ENCODE peak calls at places on chromosomes 7 and 10, in eight cellular contexts. X is PC-3, J is OCI-LY7, R is WTC11, Z is A549, M is neural progenitor cell, L is epithelial cell of proximal tubule, D is Peyer's patch. H is an unnamed sample.

GRCh38 chr10:98879486-98879885 is 356.2 kb downstream of the HPSE2 start:
- DNase-seq in M (no peak), J (no peak), Z (no peak), L (no peak), D (no peak), X (no peak), R (no peak), H (no peak)

GRCh38 chr7:142323706-142324105 is 65.8 kb upstream of the PRSS58 start:
- DNase-seq in M (peak), J (peak), L (no peak), R (peak), X (peak), Z (peak), D (no peak), H (no peak)

GRCh38 chr7:150845471-150845870 is 6.8 kb upstream of the AOC1 start:
- DNase-seq in L (no peak), M (peak), Z (no peak), R (no peak), J (no peak), X (no peak), D (no peak), H (no peak)

GRCh38 chr7:94190599-94191061 is 186.5 kb upstream of the BET1 start:
- DNase-seq in Z (peak), R (no peak), D (no peak), X (peak), J (no peak), L (peak), M (no peak), H (no peak)

GRCh38 chr10:97468162-97468561 is 22.2 kb downstream of the ZDHHC16 start:
- DNase-seq in J (peak), M (no peak), L (no peak), R (no peak), X (no peak), Z (no peak), D (peak), H (no peak)

GRCh38 chr7:68038621-68039314 is 1042.1 kb downstream of the TYW1 start:
- DNase-seq in M (no peak), Z (peak), R (no peak), J (no peak), D (no peak), X (peak), L (peak), H (no peak)

GRCh38 chr7:80614911-80615310 is 23.5 kb upstream of the CD36 start:
- DNase-seq in R (no peak), J (no peak), D (no peak), Z (peak), M (no peak), L (no peak), X (peak), H (no peak)

GRCh38 chr7:100781255-100781654 is 46.1 kb downstream of the EPHB4 start:
- DNase-seq in Z (no peak), J (no peak), R (no peak), X (no peak), M (no peak), D (no peak), L (no peak), H (no peak)

GRCh38 chr10:80580811-80581468 is 43.2 kb downstream of the SH2D4B start:
- DNase-seq in M (no peak), L (no peak), D (no peak), J (no peak), R (no peak), Z (no peak), X (no peak), H (no peak)

GRCh38 chr10:11810313-11810766 is 12.8 kb upstream of the PROSER2 start:
- DNase-seq in X (peak), D (no peak), J (no peak), M (no peak), Z (peak), L (no peak), R (no peak), H (no peak)

GRCh38 chr7:43479042-43479441 is 103.9 kb upstream of the STK17A start:
- DNase-seq in R (no peak), M (no peak), L (no peak), D (no peak), Z (no peak), X (peak), J (peak), H (no peak)
- TF ChIP-seq CTCF in R (no peak), M (peak), L (no peak), D (no peak), Z (peak), X (peak), J (peak), H (peak)

GRCh38 chr7:116239434-116239833 is 29.1 kb downstream of the TES start:
- DNase-seq in Z (no peak), M (no peak), X (no peak), J (no peak), D (peak), L (no peak), R (no peak), H (no peak)

GRCh38 chr7:116242759-116243158 is 32.4 kb downstream of the TES start:
- DNase-seq in J (no peak), Z (no peak), M (no peak), X (no peak), R (no peak), L (no peak), D (no peak), H (no peak)

GRCh38 chr7:116241296-116241695 is 31.0 kb downstream of the TES start:
- DNase-seq in D (no peak), M (no peak), X (no peak), R (no peak), Z (no peak), J (no peak), L (no peak), H (no peak)

GRCh38 chr7:116240021-116240659 is 29.8 kb downstream of the TES start:
- DNase-seq in Z (no peak), X (no peak), D (no peak), R (no peak), M (no peak), J (no peak), L (no peak), H (no peak)

GRCh38 chr7:116242177-116242576 is 31.8 kb downstream of the TES start:
- DNase-seq in M (no peak), L (no peak), D (no peak), J (no peak), X (no peak), R (no peak), Z (no peak), H (no peak)
- TF ChIP-seq CTCF in M (no peak), L (no peak), D (no peak), J (no peak), X (no peak), R (no peak), Z (peak), H (no peak)

GRCh38 chr10:71262817-71263216 is 50.4 kb downstream of the UNC5B start:
- DNase-seq in D (no peak), Z (no peak), R (no peak), L (no peak), X (no peak), J (no peak), M (no peak), H (no peak)

GRCh38 chr10:71262027-71262426 is 49.7 kb downstream of the UNC5B start:
- DNase-seq in R (no peak), M (no peak), J (no peak), L (no peak), D (no peak), Z (no peak), X (no peak), H (no peak)

GRCh38 chr10:71259282-71259681 is 46.9 kb downstream of the UNC5B start:
- DNase-seq in L (no peak), M (no peak), X (no peak), J (no peak), Z (no peak), D (no peak), R (no peak), H (no peak)

GRCh38 chr10:71259815-71260501 is 47.6 kb downstream of the UNC5B start:
- DNase-seq in R (no peak), X (no peak), L (no peak), M (no peak), J (no peak), Z (no peak), D (peak), H (no peak)

DNA sequence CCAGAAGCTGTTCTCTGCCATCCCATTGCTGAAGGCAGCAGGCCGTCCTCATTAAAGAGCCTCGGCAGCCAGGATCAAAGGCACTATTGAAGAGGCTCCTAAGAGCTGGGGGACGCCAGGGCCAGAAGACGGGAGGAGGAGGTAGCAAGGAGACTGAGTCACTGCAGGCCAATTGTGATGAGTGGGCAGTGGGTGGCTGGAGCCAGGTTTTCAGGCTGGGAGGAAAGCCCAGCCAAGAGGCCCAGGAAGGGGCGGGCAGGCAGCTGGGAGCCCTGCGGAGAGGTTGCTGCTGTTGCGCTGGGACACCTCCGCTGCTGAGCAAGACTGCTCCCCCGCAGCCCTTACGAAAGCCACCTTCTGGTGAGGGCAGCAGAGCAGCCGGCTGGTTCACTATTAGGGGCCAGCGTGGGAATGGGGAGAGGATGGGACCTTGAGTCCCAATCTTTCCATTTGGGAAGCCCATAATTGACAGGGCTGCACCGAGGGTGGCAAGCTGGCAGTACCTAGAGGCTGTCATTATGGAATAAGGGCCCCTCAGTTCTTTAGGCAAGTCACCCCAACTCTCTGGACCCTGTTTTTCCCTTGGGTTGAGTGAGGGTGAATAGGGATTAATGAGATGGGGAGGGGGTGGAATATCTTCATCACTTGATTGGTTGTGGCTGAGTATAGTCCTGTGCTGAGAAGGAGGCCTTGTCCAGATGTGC is 48.4 kb downstream of the UNC5B start:
- DNase-seq in X (no peak), J (no peak), L (no peak), Z (no peak), M (peak), D (no peak), R (peak), H (no peak)
- TF ChIP-seq CTCF in X (no peak), J (no peak), L (no peak), Z (no peak), M (peak), D (no peak), R (no peak), H (no peak)

GRCh38 chr10:3760083-3760482 is 24.9 kb downstream of the KLF6 start:
- DNase-seq in J (no peak), M (no peak), Z (no peak), X (no peak), R (no peak), L (no peak), D (peak), H (no peak)

GRCh38 chr10:3763035-3763456 is 22.0 kb downstream of the KLF6 start:
- DNase-seq in L (peak), J (no peak), X (peak), Z (peak), R (no peak), D (peak), M (no peak), H (no peak)

GRCh38 chr10:3761916-3762708 is 22.9 kb downstream of the KLF6 start:
- DNase-seq in J (no peak), X (peak), D (peak), M (peak), R (peak), Z (peak), L (peak), H (no peak)

GRCh38 chr10:3759397-3759796 is 25.6 kb downstream of the KLF6 start:
- DNase-seq in L (no peak), M (no peak), R (no peak), J (no peak), D (no peak), Z (no peak), X (no peak), H (no peak)

DNA sequence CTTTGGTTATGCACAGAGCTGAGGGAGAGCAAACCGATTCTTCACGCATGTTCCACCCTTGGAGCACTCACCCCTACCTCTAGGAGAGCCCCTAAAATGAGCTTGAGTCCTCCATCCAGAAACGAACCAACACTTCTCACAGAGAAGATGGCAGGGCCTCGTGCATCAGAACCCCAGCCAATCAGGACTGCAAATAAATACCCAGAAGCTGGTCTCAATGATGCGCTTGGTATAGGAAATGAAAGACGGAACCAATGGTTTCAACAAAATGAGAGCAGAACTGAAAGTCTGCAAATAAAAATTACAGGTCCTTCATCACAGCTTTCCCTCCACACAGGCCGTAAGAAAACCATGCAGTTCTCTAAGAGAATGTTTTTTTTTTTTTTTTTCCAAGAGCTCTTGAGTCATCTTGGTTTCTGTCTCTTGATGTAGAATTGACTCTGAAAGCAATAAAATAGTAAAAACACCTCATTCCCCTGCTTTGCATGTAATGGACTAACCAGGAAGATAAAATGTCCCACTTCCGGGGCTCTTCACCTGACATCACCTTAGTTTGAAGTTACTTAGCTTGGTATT is 23.8 kb downstream of the KLF6 start:
- DNase-seq in D (peak), J (peak), L (no peak), Z (no peak), R (no peak), M (no peak), X (peak), H (peak)
- TF ChIP-seq CTCF in D (no peak), J (no peak), L (no peak), Z (no peak), R (no peak), M (no peak), X (no peak), H (no peak)

H was measured in GM13977.